ENCODE peak calls at places on chromosomes 6 and 20, in four cellular contexts. Y, L, G and S are unnamed samples.

GRCh38 chr20:4470375-4470774 is 251.3 kb upstream of the PRND start:
- DNase-seq in Y (no peak), G (no peak), L (no peak), S (no peak)

GRCh38 chr20:32037929-32038328 is 14.1 kb upstream of the HCK start:
- DNase-seq in L (peak), G (peak), Y (no peak), S (no peak)

GRCh38 chr6:148677594-148678476 is 69.0 kb upstream of the UST start:
- DNase-seq in Y (no peak), G (no peak), L (no peak), S (no peak)

GRCh38 chr6:33827546-33828451 is 24.0 kb upstream of the MLN start:
- DNase-seq in G (peak), Y (no peak), L (no peak), S (no peak)

GRCh38 chr20:23303325-23304102 is 47.1 kb upstream of the NXT1 start:
- DNase-seq in Y (no peak), G (no peak), L (no peak), S (no peak)

GRCh38 chr20:50127587-50128519 is 14.9 kb upstream of the UBE2V1 start:
- DNase-seq in Y (no peak), G (no peak), L (no peak), S (peak)

GRCh38 chr6:156455847-156456246 is 321.3 kb upstream of the ARID1B start:
- DNase-seq in G (no peak), Y (no peak), L (no peak), S (no peak)

GRCh38 chr20:62392621-62393164 is 5.8 kb downstream of the RPS21 start:
- DNase-seq in G (no peak), Y (no peak), L (no peak), S (no peak)

DNA sequence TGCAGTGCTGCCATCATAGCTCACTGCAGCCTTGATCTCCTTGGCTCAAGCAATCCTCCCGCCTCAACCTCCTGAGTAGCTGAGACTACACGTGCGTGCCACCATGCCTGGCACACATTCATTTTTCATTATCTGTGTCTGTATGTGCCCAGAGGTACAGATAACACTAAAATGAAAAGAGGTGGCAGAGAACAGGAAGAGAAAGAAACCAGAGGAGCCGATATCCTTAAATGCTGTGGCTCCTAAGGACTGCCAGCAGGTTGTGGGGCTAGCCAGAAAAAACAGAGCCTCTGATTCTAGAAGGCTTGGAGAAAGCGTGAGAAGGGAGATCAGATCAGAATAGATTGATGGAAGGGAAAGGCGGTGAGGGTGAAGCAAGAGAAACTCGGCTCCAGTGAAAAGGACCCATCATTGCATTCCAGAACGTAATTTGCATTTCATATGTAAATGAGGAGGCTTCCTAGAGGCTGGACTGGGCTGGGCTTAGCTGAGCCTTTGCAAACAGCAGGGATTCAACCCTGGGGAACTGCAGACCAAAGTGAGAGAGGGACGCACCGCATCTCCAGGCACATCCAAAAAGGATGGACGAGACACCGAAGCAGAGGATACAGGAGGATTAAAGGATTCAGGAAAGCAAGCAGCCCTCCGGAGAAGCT is 64.2 kb downstream of the GCNT2 start:
- DNase-seq in L (no peak), Y (no peak), G (no peak), S (peak)
- H3K4me3 ChIP-seq in L (peak), Y (peak), G (no peak), S (peak)

DNA sequence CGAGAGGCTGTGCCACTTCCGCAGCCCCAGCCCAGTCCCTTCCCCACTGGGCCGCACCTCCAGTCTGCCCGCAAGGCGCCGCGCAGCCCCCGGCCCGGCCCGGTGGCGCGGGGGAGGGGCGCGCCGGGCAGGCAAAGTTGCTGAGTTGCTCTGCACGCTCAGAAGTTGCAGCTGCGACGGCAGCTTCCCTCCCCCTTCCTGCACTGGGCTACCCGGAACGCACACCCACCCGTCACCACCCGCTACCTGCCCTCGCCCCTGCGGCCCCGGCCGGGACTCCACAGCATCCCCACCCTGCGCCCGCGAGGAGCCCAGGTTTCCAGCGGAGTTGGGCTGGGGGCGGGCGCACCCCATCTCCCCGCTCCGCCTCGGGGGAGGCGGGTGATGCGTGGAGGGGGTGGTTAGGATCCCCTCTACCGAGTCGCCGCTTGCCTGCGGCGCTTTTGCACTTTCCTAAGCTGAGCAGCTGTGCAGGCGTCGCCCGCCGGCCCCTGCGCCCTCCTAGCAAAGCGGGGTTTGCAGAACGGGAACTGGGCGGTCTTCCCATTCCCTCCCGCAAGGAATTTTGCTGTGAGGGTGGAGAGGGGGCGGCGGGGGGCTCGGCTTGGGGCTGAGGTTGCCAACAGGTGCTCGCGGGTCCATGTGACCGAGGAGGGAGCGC is 55.9 kb upstream of the RREB1 start:
- DNase-seq in Y (peak), G (peak), L (peak), S (peak)
- H3K4me3 ChIP-seq in Y (peak), G (peak), L (peak), S (peak)

DNA sequence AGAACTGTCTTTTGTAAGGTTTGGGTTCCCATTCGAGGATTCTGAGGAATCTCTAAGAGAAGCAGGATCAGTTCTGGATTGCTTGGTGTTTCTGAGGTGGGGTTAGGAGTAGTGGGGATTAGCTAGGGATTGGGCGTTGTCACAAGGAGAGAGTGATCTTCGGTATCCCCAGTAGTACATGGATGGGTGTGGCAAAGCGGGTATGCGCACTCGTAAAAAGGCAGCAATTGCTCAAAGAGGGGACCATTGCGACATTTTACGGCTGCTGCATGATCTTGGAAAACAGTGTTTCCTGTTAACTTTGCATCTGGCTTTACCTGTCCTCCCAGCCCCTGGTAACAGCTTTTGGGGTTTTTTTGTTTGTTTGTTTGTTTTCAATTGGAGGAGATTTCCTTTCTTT is 9.7 kb upstream of the ZSCAN9 start:
- DNase-seq in Y (no peak), L (peak), G (peak), S (no peak)
- H3K4me3 ChIP-seq in Y (no peak), L (no peak), G (peak), S (no peak)

DNA sequence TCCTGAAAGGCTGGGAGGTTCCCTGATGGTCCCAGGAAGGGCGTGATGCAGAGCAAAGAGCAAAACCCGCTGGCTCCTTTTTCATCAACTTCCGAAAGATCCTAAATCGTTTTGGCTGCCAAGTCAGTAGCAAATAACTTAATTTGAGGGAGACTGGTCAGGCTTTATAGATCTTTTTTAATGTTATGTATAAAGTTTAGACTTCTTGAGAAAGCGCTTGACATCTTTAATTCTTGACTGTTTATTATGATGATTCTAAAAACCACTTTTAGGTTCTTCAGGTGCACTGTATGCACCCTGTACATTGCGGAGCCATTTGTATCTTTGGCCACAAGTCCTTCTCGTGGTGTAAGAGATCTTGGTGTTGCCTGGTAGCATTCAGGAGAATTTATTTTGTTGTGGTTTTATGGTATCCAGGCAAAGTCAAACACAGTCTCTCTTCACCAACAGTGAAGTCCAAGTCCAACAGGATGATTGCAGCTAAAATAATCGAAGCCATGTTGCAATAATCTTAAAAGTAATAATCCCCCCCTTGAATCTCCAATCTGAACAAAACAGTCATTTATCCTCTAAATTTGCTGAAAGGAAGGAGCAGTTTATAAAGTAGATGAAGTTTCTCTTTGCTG is 373 bp upstream of the SYNE1 start:
- DNase-seq in L (peak), Y (no peak), G (peak), S (no peak)
- H3K4me3 ChIP-seq in L (peak), Y (peak), G (peak), S (peak)

GRCh38 chr20:51628533-51629398 is 86.2 kb upstream of the NFATC2 start:
- DNase-seq in L (peak), Y (no peak), G (peak), S (no peak)

GRCh38 chr20:51631011-51631950 is 88.8 kb upstream of the NFATC2 start:
- DNase-seq in G (peak), L (peak), Y (peak), S (no peak)

GRCh38 chr20:51633430-51633829 is 90.9 kb upstream of the NFATC2 start:
- DNase-seq in G (no peak), Y (no peak), L (no peak), S (no peak)

GRCh38 chr20:51631953-51632352 is 89.4 kb upstream of the NFATC2 start:
- DNase-seq in L (no peak), Y (no peak), G (no peak), S (no peak)

GRCh38 chr20:51629399-51630058 is 87.0 kb upstream of the NFATC2 start:
- DNase-seq in Y (no peak), G (no peak), L (no peak), S (no peak)
- H3K4me3 ChIP-seq in Y (no peak), G (no peak), L (no peak), S (no peak)

GRCh38 chr6:3258720-3259490 is at the start of gene PSMG4:
- DNase-seq in G (peak), L (peak), Y (peak), S (peak)
- H3K4me3 ChIP-seq in G (peak), L (peak), Y (peak), S (peak)

DNA sequence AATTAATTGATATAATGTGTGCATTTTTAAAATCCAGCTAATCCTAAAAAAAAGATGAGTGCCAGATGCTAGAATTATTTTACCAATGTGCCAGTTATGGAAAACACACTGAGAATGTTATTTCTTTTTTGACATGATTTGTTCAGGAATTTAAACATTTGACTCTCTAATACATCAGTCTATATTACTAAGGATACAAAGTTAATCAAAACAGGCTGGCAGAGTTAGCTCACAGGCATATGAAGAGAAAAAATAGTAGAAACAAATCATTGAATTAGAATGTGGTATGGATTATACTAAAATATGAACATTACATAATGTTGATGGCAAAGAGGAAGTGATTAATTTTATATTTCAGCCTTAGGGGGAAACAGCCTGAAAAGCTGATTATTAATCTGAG is 368.3 kb upstream of the GJE1 start:
- DNase-seq in L (no peak), Y (no peak), G (no peak), S (no peak)
- H3K4me3 ChIP-seq in L (no peak), Y (no peak), G (no peak), S (no peak)